ENCODE peak calls at places on chromosomes 4 and X, in five cellular contexts. One of them, this sample, is unnamed.

GRCh38 chr4:23374280-23374679 is 515.6 kb downstream of the PPARGC1A start:
- DNase-seq in HEK293T: no peak
- DNase-seq in fibroblast of mammary gland: no peak
- DNase-seq in stimulated activated CD8-positive, alpha-beta memory T cell treated with anti-CD3 and anti-CD28 coated beads, Interleukin-15, amount 100 ng/mL, for 24 hours: no peak
- DNase-seq in GM19239: no peak
- DNase-seq in this sample: peak

GRCh38 chr4:125780159-125780558 is 465.4 kb downstream of the FAT4 start:
- DNase-seq in HEK293T: no peak
- DNase-seq in fibroblast of mammary gland: peak
- DNase-seq in stimulated activated CD8-positive, alpha-beta memory T cell treated with anti-CD3 and anti-CD28 coated beads, Interleukin-15, amount 100 ng/mL, for 24 hours: no peak
- DNase-seq in GM19239: no peak
- DNase-seq in this sample: peak

GRCh38 chr4:76301068-76301774 is 5.3 kb upstream of the STBD1 start:
- DNase-seq in HEK293T: peak
- DNase-seq in fibroblast of mammary gland: peak
- DNase-seq in stimulated activated CD8-positive, alpha-beta memory T cell treated with anti-CD3 and anti-CD28 coated beads, Interleukin-15, amount 100 ng/mL, for 24 hours: no peak
- DNase-seq in GM19239: peak
- DNase-seq in this sample: peak

GRCh38 chr4:184016742-184017668 is 111.9 kb downstream of the STOX2 start:
- DNase-seq in HEK293T: peak
- DNase-seq in fibroblast of mammary gland: no peak
- DNase-seq in stimulated activated CD8-positive, alpha-beta memory T cell treated with anti-CD3 and anti-CD28 coated beads, Interleukin-15, amount 100 ng/mL, for 24 hours: no peak
- DNase-seq in GM19239: no peak
- DNase-seq in this sample: peak

GRCh38 chrX:139759637-139760036 is 51.7 kb upstream of the MCF2 start:
- DNase-seq in HEK293T: peak
- DNase-seq in fibroblast of mammary gland: peak
- DNase-seq in stimulated activated CD8-positive, alpha-beta memory T cell treated with anti-CD3 and anti-CD28 coated beads, Interleukin-15, amount 100 ng/mL, for 24 hours: no peak
- DNase-seq in GM19239: no peak
- DNase-seq in this sample: peak

GRCh38 chr4:55356991-55357461 is 11.0 kb downstream of the SRD5A3 start:
- DNase-seq in HEK293T: no peak
- DNase-seq in fibroblast of mammary gland: peak
- DNase-seq in stimulated activated CD8-positive, alpha-beta memory T cell treated with anti-CD3 and anti-CD28 coated beads, Interleukin-15, amount 100 ng/mL, for 24 hours: no peak
- DNase-seq in GM19239: no peak
- DNase-seq in this sample: peak

GRCh38 chr4:70743728-70744127 is 22.0 kb downstream of the RUFY3 start:
- DNase-seq in HEK293T: no peak
- DNase-seq in fibroblast of mammary gland: no peak
- DNase-seq in stimulated activated CD8-positive, alpha-beta memory T cell treated with anti-CD3 and anti-CD28 coated beads, Interleukin-15, amount 100 ng/mL, for 24 hours: no peak
- DNase-seq in GM19239: no peak
- DNase-seq in this sample: no peak

GRCh38 chrX:106898462-106898861 is 4.7 kb downstream of the RIPPLY1 start:
- DNase-seq in HEK293T: peak
- DNase-seq in fibroblast of mammary gland: peak
- DNase-seq in stimulated activated CD8-positive, alpha-beta memory T cell treated with anti-CD3 and anti-CD28 coated beads, Interleukin-15, amount 100 ng/mL, for 24 hours: no peak
- DNase-seq in GM19239: no peak
- DNase-seq in this sample: peak

GRCh38 chrX:39559229-39559628 is 538.5 kb downstream of the BCOR start:
- DNase-seq in HEK293T: no peak
- DNase-seq in fibroblast of mammary gland: peak
- DNase-seq in stimulated activated CD8-positive, alpha-beta memory T cell treated with anti-CD3 and anti-CD28 coated beads, Interleukin-15, amount 100 ng/mL, for 24 hours: no peak
- DNase-seq in GM19239: no peak
- DNase-seq in this sample: peak

This sample was measured in fibroblast of lung.